ENCODE peak calls at places on chromosomes 13 and 19, in ten cellular contexts. F, N, K, P, C, J, V, U, L and Y are unnamed samples.

GRCh38 chr13:114128624-114129522 is 3.5 kb downstream of the RASA3 start:
- DNase-seq in F (no peak), N (peak), K (peak), P (peak), C (peak), J (peak), V (peak), U (no peak), L (peak), Y (peak)

GRCh38 chr13:97226788-97227627 is 4.9 kb downstream of the MBNL2 start:
- DNase-seq in F (peak), N (peak), K (no peak), P (no peak), C (peak), J (no peak), V (no peak), U (peak), L (no peak), Y (peak)

GRCh38 chr13:25738342-25738771 is 313.5 kb downstream of the SHISA2 start:
- DNase-seq in F (peak), N (no peak), K (peak), P (no peak), C (no peak), J (no peak), V (no peak), U (peak), L (no peak), Y (peak)

GRCh38 chr13:45775401-45775963 is 73.4 kb downstream of the CBY2 start:
- DNase-seq in F (no peak), N (no peak), K (no peak), P (no peak), C (no peak), J (no peak), V (no peak), U (no peak), L (no peak), Y (no peak)

GRCh38 chr13:23547000-23547590 is 23.1 kb upstream of the TNFRSF19 start:
- DNase-seq in F (no peak), N (no peak), K (no peak), P (no peak), C (no peak), J (peak), V (no peak), U (no peak), L (no peak), Y (no peak)

GRCh38 chr19:1675633-1676350 is 23.4 kb upstream of the TCF3 start:
- DNase-seq in F (no peak), N (no peak), K (no peak), P (no peak), C (no peak), J (no peak), V (no peak), U (no peak), L (no peak), Y (no peak)

GRCh38 chr19:3809881-3810707 is 23.9 kb upstream of the MATK start:
- DNase-seq in F (no peak), N (peak), K (no peak), P (no peak), C (no peak), J (no peak), V (no peak), U (no peak), L (no peak), Y (peak)

GRCh38 chr19:2511570-2511969 is 35.6 kb downstream of the GADD45B start:
- DNase-seq in F (no peak), N (no peak), K (no peak), P (no peak), C (no peak), J (no peak), V (no peak), U (no peak), L (no peak), Y (no peak)

GRCh38 chr13:77028202-77028601 is 1.2 kb upstream of the FBXL3 start:
- DNase-seq in F (no peak), N (no peak), K (no peak), P (peak), C (no peak), J (peak), V (no peak), U (peak), L (no peak), Y (no peak)